ENCODE peak calls at places on chromosome 17, in seven cellular contexts. B, S, K, Y, A, H and D are unnamed samples.

GRCh38 chr17:81035389-81036127 is 607 bp downstream of the BAIAP2 start:
- DNase-seq in B (no peak), S (no peak), K (no peak), Y (no peak), A (no peak), H (no peak), D (no peak)

GRCh38 chr17:65013613-65014391 is 42.7 kb downstream of the GNA13 start:
- DNase-seq in B (no peak), S (no peak), K (peak), Y (peak), A (no peak), H (no peak), D (no peak)

GRCh38 chr17:80724723-80725388 is 180.2 kb downstream of the RPTOR start:
- DNase-seq in B (no peak), S (no peak), K (no peak), Y (peak), A (no peak), H (no peak), D (no peak)

GRCh38 chr17:82017612-82018151 is 5.0 kb downstream of the CENPX start:
- DNase-seq in B (no peak), S (no peak), K (no peak), Y (no peak), A (no peak), H (no peak), D (no peak)

GRCh38 chr17:62076864-62077788 is 12.0 kb upstream of the MED13 start:
- DNase-seq in B (no peak), S (no peak), K (no peak), Y (no peak), A (no peak), H (no peak), D (no peak)

GRCh38 chr17:27573548-27573947 is 57.4 kb upstream of the LGALS9 start:
- DNase-seq in B (no peak), S (no peak), K (no peak), Y (no peak), A (no peak), H (no peak), D (no peak)

GRCh38 chr17:62965649-62966425 is at the start of gene TANC2:
- DNase-seq in B (peak), S (peak), K (peak), Y (peak), A (peak), H (peak), D (peak)

GRCh38 chr17:49861150-49861884 is 13.4 kb upstream of the TAC4 start:
- DNase-seq in B (peak), S (peak), K (peak), Y (peak), A (no peak), H (no peak), D (no peak)

GRCh38 chr17:14091367-14091766 is 22.1 kb downstream of the COX10 start:
- DNase-seq in B (no peak), S (no peak), K (no peak), Y (peak), A (no peak), H (no peak), D (no peak)

DNA sequence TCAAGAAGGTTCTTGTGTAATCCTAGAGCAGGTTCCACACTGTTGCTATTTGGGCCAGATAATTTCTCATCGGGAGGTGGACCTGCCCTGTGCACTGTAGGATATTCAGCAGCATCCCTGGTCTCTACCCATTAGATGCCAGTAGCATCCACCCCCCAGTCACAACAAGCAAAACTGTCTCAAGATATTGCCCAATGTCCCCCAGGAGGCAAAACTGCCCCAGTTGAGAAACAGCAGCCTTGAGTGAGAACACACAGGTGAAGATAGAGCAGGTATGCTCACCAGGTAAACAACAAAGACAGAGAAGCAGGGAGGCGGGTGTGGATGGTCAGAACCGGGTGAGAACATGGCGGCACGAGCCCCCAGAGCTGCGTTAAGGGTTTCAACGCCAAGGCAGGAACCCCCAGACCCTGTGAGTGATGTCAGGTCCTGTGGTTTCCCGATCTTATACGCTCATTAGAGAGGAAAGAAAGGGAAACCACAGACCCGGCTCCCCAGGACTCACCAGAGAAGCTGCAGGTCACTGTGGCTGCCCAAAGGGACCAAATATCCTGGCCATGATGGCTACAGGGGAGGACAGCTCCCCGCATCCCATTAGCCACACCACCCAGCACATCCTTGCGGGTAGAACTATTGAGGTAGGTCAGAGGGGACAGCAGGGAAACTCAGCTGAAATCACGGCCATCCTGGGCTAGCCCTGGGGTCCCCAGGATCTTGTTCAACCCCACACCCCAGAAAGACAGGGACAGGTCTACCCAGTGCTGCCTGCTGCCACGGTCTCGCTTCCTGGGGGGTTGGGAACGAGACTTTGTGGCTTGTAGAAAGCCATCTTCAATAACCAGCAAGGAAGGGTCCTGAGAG is 21.2 kb downstream of the CDC42EP4 start:
- DNase-seq in B (no peak), S (no peak), K (peak), Y (no peak), A (no peak), H (no peak), D (no peak)
- H3K4me3 ChIP-seq in B (no peak), S (no peak), K (no peak), Y (no peak), A (no peak), H (no peak), D (no peak)

DNA sequence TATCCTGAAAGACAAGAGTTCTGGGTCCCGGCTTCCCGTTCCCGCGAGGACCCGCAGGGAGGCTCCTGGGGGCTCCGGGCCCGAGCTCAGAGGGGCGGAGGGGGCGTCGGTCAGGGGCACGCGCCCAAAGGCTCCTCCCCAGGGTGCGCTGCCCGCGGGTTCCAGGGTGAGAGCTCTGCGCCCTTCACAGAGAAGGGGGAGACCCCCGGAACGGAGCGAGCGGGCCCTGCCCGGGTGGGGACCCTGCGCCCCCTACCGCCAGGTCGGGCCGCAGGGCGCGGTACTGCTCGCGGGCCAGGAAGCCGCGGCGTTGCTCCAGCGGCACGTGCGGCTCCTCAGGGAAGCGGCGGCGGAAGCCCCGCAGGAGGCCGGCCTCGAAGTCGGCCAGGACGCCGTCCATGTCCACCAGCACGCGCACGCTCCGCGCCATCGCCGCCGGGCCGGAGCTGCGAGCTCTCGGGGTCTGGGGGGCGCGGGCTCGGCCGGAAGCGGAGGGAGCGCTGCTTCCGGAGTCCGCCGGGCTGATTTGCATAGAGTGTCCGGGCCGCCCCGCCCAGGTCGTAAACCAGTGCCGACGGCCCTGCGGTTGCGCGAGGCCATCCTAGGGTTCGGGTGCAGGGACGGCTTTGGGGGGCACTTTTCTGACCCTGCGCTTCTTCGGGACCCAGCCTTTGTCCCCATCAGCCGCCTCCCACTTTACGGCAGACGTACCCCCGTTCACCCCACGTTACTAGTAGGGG is at the start of gene NT5C:
- DNase-seq in B (peak), S (peak), K (peak), Y (peak), A (peak), H (peak), D (peak)
- TF ChIP-seq POLR2A in B (peak), S (no peak), K (peak), Y (peak), A (peak), H (peak), D (no peak)

DNA sequence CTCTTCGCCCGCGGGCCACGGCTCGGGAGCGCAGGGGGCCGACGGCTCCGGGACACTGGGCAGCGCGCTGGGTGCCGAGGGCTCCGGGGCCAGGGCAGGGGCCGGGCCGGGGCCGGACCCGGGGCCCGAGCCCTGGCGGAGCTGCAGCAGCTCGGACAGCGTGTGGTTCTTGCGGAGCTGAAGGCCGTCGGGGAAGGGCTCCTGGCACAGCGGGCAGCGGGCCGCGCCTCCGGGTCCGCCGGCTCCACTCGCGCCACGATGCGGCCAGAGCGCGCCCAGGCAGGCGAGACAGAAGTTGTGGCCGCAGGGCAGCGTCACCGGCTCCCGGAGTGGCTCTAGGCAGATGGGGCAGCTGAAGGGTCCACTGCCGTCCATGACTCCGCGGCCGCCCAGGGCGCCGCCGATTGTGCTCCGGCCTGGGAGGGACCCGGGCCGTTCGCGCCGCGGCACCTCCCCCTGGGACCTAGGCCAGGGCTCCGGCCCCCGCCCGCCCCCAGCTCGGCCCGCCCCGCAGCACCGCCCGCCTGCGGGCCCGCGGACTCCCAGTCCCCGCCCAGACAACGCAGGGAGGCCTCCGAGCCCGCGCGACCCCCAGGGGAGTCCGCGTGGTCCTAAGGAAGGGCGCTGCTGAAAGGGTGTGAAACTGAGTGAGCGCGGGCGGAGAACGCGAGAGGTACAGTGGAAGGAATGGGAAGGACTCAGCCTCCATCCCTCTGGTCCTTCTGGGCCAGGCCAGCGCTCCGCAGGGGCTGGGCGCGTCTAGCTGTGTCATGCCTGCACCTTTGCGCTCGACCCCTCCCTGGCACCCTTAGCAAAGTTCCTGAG is at the start of gene TRIM47:
- DNase-seq in B (peak), S (peak), K (peak), Y (peak), A (peak), H (peak), D (peak)
- TF ChIP-seq CTCF in B (peak), S (no peak), K (peak), Y (peak), A (peak), H (no peak), D (no peak)

DNA sequence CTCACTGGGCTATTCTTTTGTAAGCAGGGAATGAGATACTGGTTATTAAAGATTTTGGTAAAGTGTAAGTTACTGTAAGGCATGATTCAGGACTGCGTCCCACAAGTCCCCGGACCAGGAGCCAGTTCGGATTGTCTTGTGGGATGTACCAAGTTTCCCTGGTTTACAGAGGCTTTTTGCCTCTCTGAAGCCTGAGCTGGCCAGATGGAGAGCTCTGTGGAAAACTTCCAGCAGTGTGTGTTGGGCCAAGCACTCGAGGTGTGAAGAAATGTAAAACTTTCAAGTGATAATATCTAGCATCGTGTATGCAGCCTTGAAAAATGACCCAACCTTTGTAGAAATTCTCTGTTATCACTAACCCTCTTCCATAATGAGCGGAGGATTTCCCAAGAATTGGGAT is 2.4 kb downstream of the EPN2 start:
- DNase-seq in B (peak), S (peak), K (no peak), Y (no peak), A (no peak), H (no peak), D (no peak)
- H3K4me3 ChIP-seq in B (no peak), S (no peak), K (no peak), Y (no peak), A (no peak), H (no peak), D (no peak)

GRCh38 chr17:58001461-58002124 is 5.5 kb downstream of the SRSF1 start:
- DNase-seq in B (no peak), S (no peak), K (no peak), Y (no peak), A (no peak), H (no peak), D (no peak)
- TF ChIP-seq POLR2A in B (no peak), S (no peak), K (no peak), Y (no peak), A (no peak), H (no peak), D (no peak)

GRCh38 chr17:74351552-74352210 is 10.0 kb downstream of the BTBD17 start:
- DNase-seq in B (no peak), S (peak), K (no peak), Y (no peak), A (no peak), H (no peak), D (no peak)
- TF ChIP-seq CTCF in B (no peak), S (no peak), K (no peak), Y (no peak), A (no peak), H (no peak), D (no peak)

GRCh38 chr17:7261377-7262191 is 694 bp downstream of the CLDN7 start:
- DNase-seq in B (no peak), S (no peak), K (peak), Y (no peak), A (no peak), H (no peak), D (no peak)
- H3K4me3 ChIP-seq in B (peak), S (peak), K (peak), Y (peak), A (peak), H (peak), D (peak)

DNA sequence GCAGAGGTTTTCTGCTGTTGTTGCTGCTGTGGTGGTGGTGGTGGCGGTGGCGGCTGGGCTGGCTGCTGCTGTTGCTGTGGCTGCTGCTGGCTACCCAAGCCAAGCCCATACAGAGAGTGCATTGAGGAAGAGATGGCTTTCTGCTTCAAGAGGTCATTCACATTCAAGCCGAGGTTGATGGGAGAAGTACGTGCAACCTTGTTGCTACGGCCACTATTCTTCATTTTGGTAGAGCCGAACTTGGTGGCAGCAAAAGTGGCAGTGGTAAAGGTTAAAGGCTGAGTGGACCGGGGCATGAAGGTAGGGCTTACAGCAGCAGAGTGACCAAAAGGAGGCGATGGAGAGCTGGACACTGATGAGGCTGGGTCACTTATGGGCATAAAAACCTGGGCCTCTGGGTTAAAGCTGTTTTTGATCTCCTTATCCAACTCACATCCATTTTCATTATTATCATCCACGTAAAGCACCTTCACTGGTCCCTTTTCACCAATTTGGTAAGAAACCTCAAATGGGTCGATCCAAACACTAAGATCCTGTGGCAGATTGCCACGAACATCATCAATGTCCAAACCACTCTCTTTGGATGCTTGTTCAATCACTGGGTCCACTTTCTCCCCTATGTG is 2.8 kb downstream of the TOB1 start:
- DNase-seq in B (no peak), S (peak), K (peak), Y (no peak), A (peak), H (peak), D (no peak)
- TF ChIP-seq POLR2A in B (no peak), S (no peak), K (no peak), Y (no peak), A (no peak), H (no peak), D (no peak)

DNA sequence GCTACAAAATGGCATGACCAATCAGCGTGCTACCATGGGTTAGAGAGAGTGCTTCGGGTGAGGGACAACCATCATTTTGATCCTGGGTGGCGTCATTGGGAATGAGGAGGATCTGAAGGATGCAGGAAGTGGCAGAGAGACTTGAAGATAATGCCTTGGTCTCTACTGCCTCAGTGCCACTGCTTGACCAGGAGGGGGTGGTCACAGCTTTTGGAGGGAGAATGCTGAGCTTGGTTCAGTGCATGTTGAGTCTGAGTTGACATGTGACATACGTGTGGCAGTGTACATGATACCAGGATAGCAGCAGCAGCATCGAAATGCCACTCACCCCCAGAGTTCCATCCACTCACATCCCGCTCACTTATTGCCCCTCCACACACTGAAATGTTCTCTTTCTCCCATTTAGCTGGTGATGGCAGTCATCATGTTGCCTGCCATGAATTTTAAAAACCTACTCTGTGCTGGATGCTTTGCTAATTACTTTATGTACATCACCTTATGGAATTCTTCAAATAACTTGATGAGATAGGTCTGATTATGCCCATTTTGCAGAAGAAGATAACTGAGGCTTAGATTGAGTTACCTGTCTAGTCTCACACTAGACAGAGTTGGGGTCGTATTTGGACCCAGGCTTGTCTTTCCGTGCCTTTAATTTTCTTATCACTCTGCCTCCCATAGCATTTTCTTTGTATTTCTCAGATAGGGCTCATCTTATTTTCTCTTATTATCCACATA is 36.7 kb downstream of the ARSG start:
- DNase-seq in B (no peak), S (no peak), K (no peak), Y (no peak), A (no peak), H (no peak), D (no peak)
- TF ChIP-seq CTCF in B (no peak), S (no peak), K (no peak), Y (peak), A (no peak), H (no peak), D (no peak)

GRCh38 chr17:42518755-42519545 is 17.1 kb upstream of the NAGLU start:
- DNase-seq in B (peak), S (peak), K (peak), Y (no peak), A (peak), H (peak), D (no peak)
- H3K4me3 ChIP-seq in B (no peak), S (no peak), K (no peak), Y (no peak), A (no peak), H (no peak), D (no peak)